ENCODE peak calls at places on chromosomes 11 and 22, in eight cellular contexts. D, O, P, A, X, R, V and C are unnamed samples.

GRCh38 chr11:119384332-119384731 is 2.8 kb upstream of the USP2 start:
- DNase-seq in D (no peak), O (no peak), P (no peak), A (no peak), X (no peak), R (no peak), V (no peak), C (no peak)

GRCh38 chr11:72758690-72759389 is 6.6 kb upstream of the ARAP1 start:
- DNase-seq in D (no peak), O (no peak), P (peak), A (peak), X (no peak), R (peak), V (no peak), C (peak)

GRCh38 chr11:33258631-33259184 is 1.5 kb downstream of the HIPK3 start:
- DNase-seq in D (no peak), O (no peak), P (peak), A (peak), X (no peak), R (no peak), V (peak), C (peak)

GRCh38 chr11:130314184-130314748 is 451 bp downstream of the ZBTB44 start:
- DNase-seq in D (peak), O (peak), P (peak), A (peak), X (peak), R (peak), V (peak), C (peak)

GRCh38 chr22:48960576-48960975 is 867.1 kb downstream of the BRD1 start:
- DNase-seq in D (no peak), O (no peak), P (no peak), A (no peak), X (no peak), R (no peak), V (no peak), C (no peak)

GRCh38 chr11:15852179-15852578 is 504.2 kb downstream of the SOX6 start:
- DNase-seq in D (no peak), O (peak), P (peak), A (peak), X (no peak), R (no peak), V (peak), C (peak)

GRCh38 chr22:21791635-21792625 is 56.3 kb upstream of the YPEL1 start:
- DNase-seq in D (no peak), O (no peak), P (peak), A (peak), X (no peak), R (no peak), V (peak), C (peak)

GRCh38 chr11:78825531-78825930 is 250.9 kb upstream of the NARS2 start:
- DNase-seq in D (no peak), O (no peak), P (no peak), A (no peak), X (no peak), R (no peak), V (no peak), C (no peak)

GRCh38 chr22:16827506-16827905 is 2.3 kb upstream of the XKR3 start:
- DNase-seq in D (no peak), O (no peak), P (no peak), A (no peak), X (no peak), R (no peak), V (no peak), C (no peak)

GRCh38 chr11:8604078-8604723 is 10.2 kb upstream of the STK33 start:
- DNase-seq in D (no peak), O (peak), P (peak), A (peak), X (no peak), R (no peak), V (peak), C (peak)

GRCh38 chr11:76861490-76861953 is 804 bp downstream of the ACER3 start:
- DNase-seq in D (no peak), O (no peak), P (no peak), A (no peak), X (no peak), R (no peak), V (peak), C (no peak)

GRCh38 chr11:134537941-134538340 is 125.9 kb upstream of the B3GAT1 start:
- DNase-seq in D (no peak), O (no peak), P (no peak), A (no peak), X (no peak), R (peak), V (no peak), C (no peak)

GRCh38 chr11:19811391-19811790 is 98.8 kb downstream of the NAV2 start:
- DNase-seq in D (no peak), O (no peak), P (no peak), A (no peak), X (no peak), R (no peak), V (no peak), C (no peak)

GRCh38 chr11:30125461-30125860 is 105.4 kb upstream of the FSHB start:
- DNase-seq in D (no peak), O (no peak), P (no peak), A (peak), X (no peak), R (no peak), V (no peak), C (no peak)

GRCh38 chr11:107591098-107591445 is at the start of gene ELMOD1:
- DNase-seq in D (no peak), O (no peak), P (peak), A (peak), X (peak), R (peak), V (peak), C (peak)

GRCh38 chr11:35550374-35551036 is 25.1 kb upstream of the PAMR1 start:
- DNase-seq in D (no peak), O (no peak), P (peak), A (peak), X (no peak), R (no peak), V (peak), C (peak)

GRCh38 chr22:29914165-29914564 is 31.2 kb downstream of the MTMR3 start:
- DNase-seq in D (no peak), O (no peak), P (peak), A (peak), X (no peak), R (no peak), V (peak), C (peak)

GRCh38 chr11:81870815-81871214 is 862.8 kb downstream of the FAM181B start:
- DNase-seq in D (no peak), O (no peak), P (no peak), A (no peak), X (no peak), R (no peak), V (no peak), C (no peak)
- H3K4me3 ChIP-seq in D (no peak), O (no peak), P (no peak), A (no peak), X (peak), R (no peak), V (no peak), C (no peak)

GRCh38 chr22:39529487-39529851 is 3.1 kb downstream of the RPS19BP1 start:
- DNase-seq in D (no peak), O (no peak), P (no peak), A (no peak), X (no peak), R (no peak), V (no peak), C (no peak)
- H3K4me3 ChIP-seq in D (peak), O (no peak), P (no peak), A (no peak), X (no peak), R (peak), V (no peak), C (no peak)

GRCh38 chr22:19260194-19260593 is 31.3 kb downstream of the CLTCL1 start:
- DNase-seq in D (no peak), O (no peak), P (no peak), A (no peak), X (no peak), R (no peak), V (no peak), C (no peak)
- H3K4me3 ChIP-seq in D (peak), O (no peak), P (no peak), A (no peak), X (peak), R (no peak), V (no peak), C (no peak)

DNA sequence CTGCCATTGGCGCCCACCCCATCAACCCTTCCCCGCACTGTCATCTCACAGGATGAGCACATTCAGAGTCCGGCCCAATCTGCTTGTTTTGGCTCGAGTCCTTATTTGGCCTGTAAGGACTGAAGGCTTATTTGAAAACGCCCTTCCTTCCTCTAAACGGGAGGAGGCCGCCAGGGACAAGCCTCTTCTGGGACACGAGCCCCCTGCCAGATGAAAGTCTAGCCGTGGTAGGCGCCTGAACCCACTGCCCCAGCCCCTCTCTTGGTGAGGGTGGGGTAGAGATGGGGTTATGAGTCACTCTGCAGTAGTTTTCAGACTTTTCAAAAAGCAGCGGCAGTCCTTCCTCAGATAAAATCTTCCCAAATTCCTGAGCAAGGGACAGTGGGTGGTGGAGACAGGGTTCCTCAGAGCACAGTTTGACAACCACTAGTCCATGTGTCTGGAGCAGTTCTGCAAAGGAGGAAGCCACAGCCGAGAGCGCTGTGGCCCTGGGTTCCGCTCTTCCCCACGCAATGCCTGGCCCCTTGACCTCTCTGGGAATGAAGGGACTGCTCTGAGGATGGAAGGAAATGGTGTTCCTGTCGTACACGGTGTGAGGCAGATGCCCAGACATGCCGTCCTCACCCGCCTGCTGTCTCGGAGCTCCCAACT is 57.0 kb downstream of the MYH9 start:
- DNase-seq in D (no peak), O (no peak), P (peak), A (peak), X (no peak), R (peak), V (peak), C (peak)
- H3K4me3 ChIP-seq in D (peak), O (peak), P (no peak), A (no peak), X (peak), R (no peak), V (peak), C (no peak)